ENCODE peak calls at places on chromosomes 11 and 22, in four cellular contexts. T, G, Q and M are unnamed samples.

GRCh38 chr11:69726019-69726418 is 22.2 kb upstream of the FGF19 start:
- DNase-seq in T (no peak), G (no peak), Q (no peak), M (no peak)

GRCh38 chr11:16397355-16397754 is 41.0 kb upstream of the SOX6 start:
- DNase-seq in T (no peak), G (no peak), Q (no peak), M (no peak)

GRCh38 chr11:130599073-130599654 is 150.7 kb downstream of the ADAMTS15 start:
- DNase-seq in T (peak; percentile 87), G (no peak), Q (no peak), M (peak; percentile 32)

GRCh38 chr11:46315783-46316563 is 31.3 kb upstream of the DGKZ start:
- DNase-seq in T (no peak), G (no peak), Q (peak; percentile 86), M (no peak)

GRCh38 chr22:37804886-37805857 is 2.6 kb upstream of the GCAT start:
- DNase-seq in T (peak; percentile 89), G (peak; percentile 83), Q (peak; percentile 94), M (peak; percentile 78)

GRCh38 chr11:116984186-116984585 is 114.0 kb downstream of the SIK3 start:
- DNase-seq in T (peak; percentile 52), G (peak; percentile 60), Q (no peak), M (no peak)

GRCh38 chr11:1349074-1349931 is 39.9 kb upstream of the TOLLIP start:
- DNase-seq in T (no peak), G (no peak), Q (no peak), M (no peak)

GRCh38 chr11:118052581-118053206 is 24.2 kb upstream of the TMPRSS4 start:
- DNase-seq in T (no peak), G (no peak), Q (no peak), M (no peak)

GRCh38 chr11:70409871-70410270 is 11.5 kb downstream of the CTTN start:
- DNase-seq in T (no peak), G (no peak), Q (no peak), M (no peak)

GRCh38 chr11:59654893-59655292 is 13.9 kb downstream of the PATL1 start:
- DNase-seq in T (no peak), G (no peak), Q (no peak), M (no peak)

GRCh38 chr22:33658775-33659174 is 261.5 kb downstream of the LARGE1 start:
- DNase-seq in T (peak; percentile 86), G (no peak), Q (no peak), M (no peak)

GRCh38 chr11:110490886-110491285 is 61.1 kb downstream of the FDX1 start:
- DNase-seq in T (peak; percentile 71), G (peak; percentile 69), Q (no peak), M (peak; percentile 23)

GRCh38 chr11:68050371-68050841 is 11.6 kb downstream of the TCIRG1 start:
- DNase-seq in T (no peak), G (no peak), Q (peak; percentile 26), M (no peak)

DNA sequence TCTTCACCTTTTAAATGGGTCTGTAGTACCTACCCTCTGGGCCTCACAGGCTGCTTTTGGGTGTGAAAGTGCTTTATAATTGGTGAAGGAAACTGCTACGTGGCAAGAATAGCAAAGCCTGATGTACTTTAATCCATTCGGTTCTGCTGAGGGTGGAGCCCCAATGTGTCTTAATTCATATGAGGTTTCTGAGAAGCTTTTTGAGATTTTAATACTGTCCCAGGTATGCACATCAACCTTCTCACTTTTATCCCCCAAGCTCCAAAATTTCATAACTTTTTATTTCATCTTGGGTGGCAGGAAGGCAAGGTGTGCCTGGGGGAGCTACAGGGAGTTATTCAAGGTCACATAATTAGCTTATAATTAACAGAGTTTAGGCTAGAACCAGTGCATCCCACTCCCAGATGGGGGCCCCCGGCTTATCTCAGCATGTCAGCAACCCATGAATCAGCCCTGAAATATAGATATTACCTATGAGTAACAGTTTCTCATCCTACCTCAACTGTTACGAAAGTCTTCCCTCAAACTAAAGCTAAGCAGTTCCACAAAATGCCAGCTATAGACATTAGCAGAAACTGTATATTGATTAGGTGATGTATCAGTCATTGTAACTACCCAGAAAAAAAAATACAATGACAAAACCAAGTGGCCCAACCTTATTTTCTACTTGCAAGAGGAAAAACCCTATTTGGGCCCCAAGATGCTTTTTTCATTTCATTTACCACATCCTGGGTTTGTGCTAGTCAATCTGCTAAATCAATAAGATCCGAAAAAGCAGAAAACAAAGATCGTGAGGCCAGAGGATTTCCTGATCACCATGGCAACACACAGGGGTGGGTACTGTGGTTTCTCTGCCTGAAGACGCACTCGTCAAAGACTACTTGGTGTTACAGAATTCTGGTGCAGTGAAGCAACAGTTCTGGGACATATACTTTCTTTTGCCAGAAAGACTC is 26.7 kb downstream of the CD44 start:
- DNase-seq in T (peak; percentile 88), G (peak; percentile 71), Q (no peak), M (peak; percentile 36)
- H3K4me3 ChIP-seq in T (no peak overlapping the region), G (peak overlapping the region; percentile 42), Q (no peak overlapping the region), M (no peak overlapping the region)

DNA sequence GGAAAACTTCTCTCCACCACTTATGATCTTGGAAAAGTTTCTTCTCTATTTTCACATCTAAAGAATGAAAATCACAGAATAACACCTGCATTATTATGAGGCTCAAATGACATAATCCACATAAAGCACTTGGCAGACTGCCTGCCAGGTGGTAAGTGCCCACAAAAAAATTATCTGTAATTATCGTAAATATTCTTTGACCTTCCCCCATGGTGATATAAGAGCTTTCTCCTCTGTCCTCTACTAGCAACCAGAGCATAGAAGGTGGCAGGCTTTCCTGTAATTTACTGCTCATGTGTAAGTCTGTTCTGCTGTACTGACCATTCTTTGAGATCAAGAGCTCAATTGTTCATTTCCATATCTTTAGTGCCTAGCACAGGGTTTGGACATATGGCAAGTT is 51.7 kb upstream of the EED start:
- DNase-seq in T (no peak), G (no peak), Q (no peak), M (no peak)
- H3K4me3 ChIP-seq in T (no peak overlapping the region), G (peak overlapping the region; percentile 60), Q (no peak overlapping the region), M (no peak overlapping the region)

GRCh38 chr22:44712156-44712555 is 10.2 kb downstream of the PRR5 start:
- DNase-seq in T (no peak), G (no peak), Q (no peak), M (peak; percentile 68)

GRCh38 chr22:44711236-44711560 is 9.2 kb downstream of the PRR5 start:
- DNase-seq in T (no peak), G (no peak), Q (no peak), M (no peak)

GRCh38 chr22:44709881-44710400 is 7.9 kb downstream of the PRR5 start:
- DNase-seq in T (no peak), G (no peak), Q (no peak), M (no peak)

GRCh38 chr22:44711701-44712100 is 9.7 kb downstream of the PRR5 start:
- DNase-seq in T (no peak), G (no peak), Q (no peak), M (no peak)

DNA sequence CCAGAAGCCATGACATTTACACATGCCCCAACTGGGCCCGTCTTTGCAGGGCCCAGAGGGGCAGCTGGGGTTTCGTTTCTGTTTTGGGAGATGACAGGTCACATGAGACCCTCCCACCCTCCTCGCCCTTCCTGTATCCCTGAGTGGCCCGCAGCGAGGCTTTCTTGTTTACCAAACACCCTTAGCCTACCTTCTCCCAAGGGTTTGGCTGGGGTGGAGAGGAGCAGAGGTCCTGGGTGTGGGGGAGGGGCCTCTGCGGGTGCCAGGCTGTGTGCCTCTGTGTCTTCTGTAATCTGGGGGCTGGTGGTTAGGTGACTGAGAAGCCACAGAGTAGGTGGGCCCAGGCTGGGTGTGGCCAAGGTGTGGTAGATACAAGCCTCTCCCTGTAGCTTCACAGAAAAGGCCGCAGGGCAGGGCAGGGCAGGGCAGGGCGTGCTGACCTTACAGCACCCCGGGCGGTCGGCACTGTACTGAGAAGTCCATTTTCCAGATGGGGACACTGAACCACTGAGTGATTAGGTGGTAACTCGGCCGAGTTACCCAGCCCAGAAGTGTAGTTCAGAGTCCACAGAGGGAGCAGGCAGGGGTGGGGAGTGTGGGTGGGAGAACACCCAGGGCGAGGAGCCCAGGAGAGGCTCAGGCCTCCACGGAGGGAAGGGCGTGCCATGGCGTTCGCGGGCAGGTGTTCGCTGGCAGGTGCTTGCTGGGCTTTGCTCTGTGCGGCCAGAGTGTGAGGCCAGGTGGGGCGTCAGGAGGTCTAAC is 8.7 kb downstream of the PRR5 start:
- DNase-seq in T (no peak), G (no peak), Q (no peak), M (no peak)
- H3K4me3 ChIP-seq in T (no peak overlapping the region), G (no peak overlapping the region), Q (no peak overlapping the region), M (no peak overlapping the region)

GRCh38 chr11:57460756-57461749 is 725 bp downstream of the RTN4RL2 start:
- DNase-seq in T (no peak), G (peak; percentile 11), Q (peak; percentile 50), M (no peak)
- H3K4me3 ChIP-seq in T (peak overlapping the region; percentile 26), G (peak overlapping the region; percentile 58), Q (peak overlapping the region; percentile 52), M (peak overlapping the region; percentile 35)

GRCh38 chr22:29030618-29031235 is 30.9 kb downstream of the C22orf31 start:
- DNase-seq in T (peak; percentile 82), G (peak; percentile 76), Q (peak; percentile 92), M (peak; percentile 72)

GRCh38 chr22:29032014-29032475 is 29.6 kb downstream of the C22orf31 start:
- DNase-seq in T (peak; percentile 7), G (no peak), Q (peak; percentile 35), M (no peak)

GRCh38 chr22:29032584-29032983 is 29.0 kb downstream of the C22orf31 start:
- DNase-seq in T (peak; percentile 14), G (peak; percentile 28), Q (peak; percentile 52), M (no peak)

GRCh38 chr22:29030016-29030617 is 31.5 kb downstream of the C22orf31 start:
- DNase-seq in T (peak; percentile 24), G (peak; percentile 26), Q (no peak), M (no peak)

DNA sequence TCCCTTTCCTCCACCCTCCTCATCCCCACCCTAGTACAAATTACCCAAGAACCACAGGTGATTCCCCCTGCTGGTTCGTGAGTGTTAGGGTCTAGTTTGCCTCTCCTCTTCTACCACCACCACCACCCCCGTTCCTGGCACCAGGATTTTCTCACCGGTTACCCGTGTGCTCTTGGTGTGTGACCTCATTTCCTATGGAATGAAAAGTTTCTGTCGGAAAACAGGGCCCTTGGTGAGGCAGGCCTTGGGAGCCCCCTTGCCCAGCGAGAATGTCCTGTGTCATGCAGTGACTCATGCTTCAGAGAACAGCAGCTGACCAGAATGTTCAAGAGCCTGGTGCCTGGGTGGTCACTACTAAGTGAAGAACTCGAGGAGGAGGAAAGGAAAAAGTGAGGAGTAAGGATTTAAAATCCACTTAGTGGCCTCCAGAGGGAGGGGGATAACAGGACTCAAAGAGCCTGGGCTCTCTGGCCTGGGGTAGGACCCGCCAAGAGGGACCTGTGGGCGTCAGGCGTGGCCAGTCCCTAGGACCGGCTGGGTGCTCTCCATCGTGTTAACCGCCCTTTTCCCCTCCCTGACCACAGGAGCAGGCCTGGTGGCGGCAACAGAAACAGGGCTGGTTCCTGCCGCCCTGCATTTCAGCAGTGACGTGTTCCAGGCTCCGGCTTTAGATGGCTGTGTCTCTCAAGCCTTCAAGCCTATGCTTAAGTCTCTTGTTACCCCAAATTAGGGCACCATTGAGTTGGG is 30.2 kb downstream of the C22orf31 start:
- DNase-seq in T (peak; percentile 92), G (peak; percentile 83), Q (peak; percentile 68), M (peak; percentile 79)
- H3K4me3 ChIP-seq in T (peak overlapping the region; percentile 32), G (peak overlapping the region; percentile 72), Q (peak overlapping the region; percentile 44), M (no peak overlapping the region)

DNA sequence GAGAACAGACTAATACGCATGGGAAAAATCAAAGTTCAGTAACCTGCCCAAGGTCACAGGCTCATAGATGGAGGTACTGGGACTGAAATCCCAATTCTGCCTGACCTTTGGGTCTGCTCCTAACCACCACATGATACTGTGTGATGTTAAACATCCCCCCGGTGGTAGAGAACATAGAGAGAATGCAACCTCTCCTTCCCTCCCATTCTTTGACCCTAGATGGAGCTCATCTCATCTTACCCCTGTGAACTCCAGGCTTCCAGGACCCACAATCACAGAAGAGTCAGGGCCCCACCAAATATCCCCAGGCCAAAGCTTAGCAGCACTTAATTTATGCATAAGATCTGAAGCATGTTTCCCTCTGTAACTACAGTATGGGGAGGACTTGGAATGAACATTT is 198.5 kb downstream of the MYO18B start:
- DNase-seq in T (no peak), G (no peak), Q (no peak), M (no peak)
- H3K4me3 ChIP-seq in T (no peak overlapping the region), G (no peak overlapping the region), Q (no peak overlapping the region), M (no peak overlapping the region)

GRCh38 chr22:20885017-20885556 is 26.3 kb downstream of the SNAP29 start:
- DNase-seq in T (no peak), G (no peak), Q (no peak), M (no peak)
- H3K4me3 ChIP-seq in T (no peak overlapping the region), G (no peak overlapping the region), Q (no peak overlapping the region), M (no peak overlapping the region)